ENCODE peak calls at places on chromosome 9, in seven cellular contexts. One of them, this sample, is unnamed.

GRCh38 chr9:110123364-110124095 is 84.4 kb downstream of the C9orf152 start:
- DNase-seq in AG10803: peak
- DNase-seq in testis: no peak
- DNase-seq in breast epithelium: no peak
- DNase-seq in ovary: no peak
- DNase-seq in omental fat pad: no peak
- DNase-seq in PC-9: no peak
- DNase-seq in this sample: no peak

GRCh38 chr9:72954431-72955420 is 1.9 kb upstream of the ALDH1A1 start:
- DNase-seq in AG10803: peak
- DNase-seq in testis: peak
- DNase-seq in breast epithelium: no peak
- DNase-seq in ovary: peak
- DNase-seq in omental fat pad: no peak
- DNase-seq in PC-9: peak
- DNase-seq in this sample: no peak

GRCh38 chr9:6675268-6675667 is 29.7 kb upstream of the GLDC start:
- DNase-seq in AG10803: no peak
- DNase-seq in testis: no peak
- DNase-seq in breast epithelium: no peak
- DNase-seq in ovary: no peak
- DNase-seq in omental fat pad: no peak
- DNase-seq in PC-9: no peak
- DNase-seq in this sample: no peak

GRCh38 chr9:124145903-124146575 is 111.7 kb upstream of the NEK6 start:
- DNase-seq in AG10803: no peak
- DNase-seq in testis: no peak
- DNase-seq in breast epithelium: no peak
- DNase-seq in ovary: no peak
- DNase-seq in omental fat pad: no peak
- DNase-seq in PC-9: no peak
- DNase-seq in this sample: no peak

GRCh38 chr9:94812343-94812742 is 85.8 kb downstream of the AOPEP start:
- DNase-seq in AG10803: peak
- DNase-seq in testis: no peak
- DNase-seq in breast epithelium: no peak
- DNase-seq in ovary: no peak
- DNase-seq in omental fat pad: no peak
- DNase-seq in PC-9: peak
- DNase-seq in this sample: no peak

GRCh38 chr9:123176230-123176629 is 92.2 kb downstream of the STRBP start:
- DNase-seq in AG10803: peak
- DNase-seq in testis: no peak
- DNase-seq in breast epithelium: no peak
- DNase-seq in ovary: no peak
- DNase-seq in omental fat pad: no peak
- DNase-seq in PC-9: peak
- DNase-seq in this sample: no peak

GRCh38 chr9:123358181-123358894 is 2.3 kb downstream of the CRB2 start:
- DNase-seq in AG10803: no peak
- DNase-seq in testis: no peak
- DNase-seq in breast epithelium: no peak
- DNase-seq in ovary: no peak
- DNase-seq in omental fat pad: no peak
- DNase-seq in PC-9: no peak
- DNase-seq in this sample: no peak

GRCh38 chr9:14391620-14392019 is 77.7 kb upstream of the NFIB start:
- DNase-seq in AG10803: no peak
- DNase-seq in testis: no peak
- DNase-seq in breast epithelium: no peak
- DNase-seq in ovary: no peak
- DNase-seq in omental fat pad: no peak
- DNase-seq in PC-9: no peak
- DNase-seq in this sample: no peak

GRCh38 chr9:120445974-120446373 is 134.0 kb downstream of the CDK5RAP2 start:
- DNase-seq in AG10803: no peak
- DNase-seq in testis: no peak
- DNase-seq in breast epithelium: no peak
- DNase-seq in ovary: no peak
- DNase-seq in omental fat pad: no peak
- DNase-seq in PC-9: no peak
- DNase-seq in this sample: no peak

GRCh38 chr9:124454296-124454695 is 4.0 kb downstream of the ADGRD2 start:
- DNase-seq in AG10803: no peak
- DNase-seq in testis: no peak
- DNase-seq in breast epithelium: no peak
- DNase-seq in ovary: no peak
- DNase-seq in omental fat pad: no peak
- DNase-seq in PC-9: no peak
- DNase-seq in this sample: no peak

GRCh38 chr9:134916161-134916665 is 1.5 kb downstream of the FCN1 start:
- DNase-seq in AG10803: no peak
- DNase-seq in testis: no peak
- DNase-seq in breast epithelium: no peak
- DNase-seq in ovary: no peak
- DNase-seq in omental fat pad: no peak
- DNase-seq in PC-9: no peak
- DNase-seq in this sample: no peak

GRCh38 chr9:129834489-129835127 is 467 bp downstream of the C9orf78 start:
- DNase-seq in AG10803: no peak
- DNase-seq in testis: no peak
- DNase-seq in breast epithelium: no peak
- DNase-seq in ovary: no peak
- DNase-seq in omental fat pad: peak
- DNase-seq in PC-9: peak
- DNase-seq in this sample: no peak

GRCh38 chr9:117929873-117930272 is 225.7 kb downstream of the TLR4 start:
- DNase-seq in AG10803: no peak
- DNase-seq in testis: no peak
- DNase-seq in breast epithelium: no peak
- DNase-seq in ovary: no peak
- DNase-seq in omental fat pad: no peak
- DNase-seq in PC-9: no peak
- DNase-seq in this sample: no peak

GRCh38 chr9:112831281-112831851 is 59.3 kb downstream of the SLC46A2 start:
- DNase-seq in AG10803: peak
- DNase-seq in testis: no peak
- DNase-seq in breast epithelium: no peak
- DNase-seq in ovary: no peak
- DNase-seq in omental fat pad: no peak
- DNase-seq in PC-9: no peak
- DNase-seq in this sample: no peak

GRCh38 chr9:114122152-114122615 is 23.1 kb upstream of the KIF12 start:
- DNase-seq in AG10803: no peak
- DNase-seq in testis: no peak
- DNase-seq in breast epithelium: no peak
- DNase-seq in ovary: no peak
- DNase-seq in omental fat pad: no peak
- DNase-seq in PC-9: no peak
- DNase-seq in this sample: no peak

GRCh38 chr9:123310551-123311249 is 42.3 kb upstream of the STRBP start:
- DNase-seq in AG10803: no peak
- DNase-seq in testis: no peak
- DNase-seq in breast epithelium: no peak
- DNase-seq in ovary: no peak
- DNase-seq in omental fat pad: no peak
- DNase-seq in PC-9: no peak
- DNase-seq in this sample: no peak

GRCh38 chr9:119556129-119556875 is 187.1 kb upstream of the BRINP1 start:
- DNase-seq in AG10803: peak
- DNase-seq in testis: peak
- DNase-seq in breast epithelium: peak
- DNase-seq in ovary: peak
- DNase-seq in omental fat pad: peak
- DNase-seq in PC-9: no peak
- DNase-seq in this sample: peak

GRCh38 chr9:114465906-114466900 is 39.1 kb downstream of the WHRN start:
- DNase-seq in AG10803: no peak
- DNase-seq in testis: peak
- DNase-seq in breast epithelium: no peak
- DNase-seq in ovary: no peak
- DNase-seq in omental fat pad: no peak
- DNase-seq in PC-9: no peak
- DNase-seq in this sample: no peak

GRCh38 chr9:13033959-13034695 is 245.4 kb downstream of the MPDZ start:
- DNase-seq in AG10803: peak
- DNase-seq in testis: peak
- DNase-seq in breast epithelium: peak
- DNase-seq in ovary: peak
- DNase-seq in omental fat pad: peak
- DNase-seq in PC-9: peak
- DNase-seq in this sample: no peak

GRCh38 chr9:123090198-123090896 is 56.9 kb downstream of the GPR21 start:
- DNase-seq in AG10803: peak
- DNase-seq in testis: no peak
- DNase-seq in breast epithelium: no peak
- DNase-seq in ovary: no peak
- DNase-seq in omental fat pad: no peak
- DNase-seq in PC-9: no peak
- DNase-seq in this sample: no peak

GRCh38 chr9:94805585-94805984 is 79.1 kb downstream of the AOPEP start:
- DNase-seq in AG10803: peak
- DNase-seq in testis: no peak
- DNase-seq in breast epithelium: no peak
- DNase-seq in ovary: no peak
- DNase-seq in omental fat pad: no peak
- DNase-seq in PC-9: peak
- DNase-seq in this sample: no peak

GRCh38 chr9:124473310-124473709 is 23.1 kb downstream of the ADGRD2 start:
- DNase-seq in AG10803: no peak
- DNase-seq in testis: no peak
- DNase-seq in breast epithelium: no peak
- DNase-seq in ovary: no peak
- DNase-seq in omental fat pad: no peak
- DNase-seq in PC-9: no peak
- DNase-seq in this sample: no peak

GRCh38 chr9:119859128-119859527 is 489.9 kb upstream of the BRINP1 start:
- DNase-seq in AG10803: no peak
- DNase-seq in testis: no peak
- DNase-seq in breast epithelium: no peak
- DNase-seq in ovary: no peak
- DNase-seq in omental fat pad: no peak
- DNase-seq in PC-9: no peak
- DNase-seq in this sample: no peak

GRCh38 chr9:36937951-36938350 is 96.1 kb downstream of the PAX5 start:
- DNase-seq in AG10803: no peak
- DNase-seq in testis: no peak
- DNase-seq in breast epithelium: no peak
- DNase-seq in ovary: no peak
- DNase-seq in omental fat pad: no peak
- DNase-seq in PC-9: no peak
- DNase-seq in this sample: no peak

GRCh38 chr9:31807574-31808256 is 576.7 kb upstream of the ACO1 start:
- DNase-seq in AG10803: no peak
- DNase-seq in testis: no peak
- DNase-seq in breast epithelium: no peak
- DNase-seq in ovary: no peak
- DNase-seq in omental fat pad: no peak
- DNase-seq in PC-9: no peak
- DNase-seq in this sample: no peak
- TF ChIP-seq CTCF in AG10803: no peak
- TF ChIP-seq CTCF in testis: no peak
- TF ChIP-seq CTCF in breast epithelium: no peak
- TF ChIP-seq CTCF in ovary: no peak
- TF ChIP-seq CTCF in omental fat pad: no peak
- TF ChIP-seq CTCF in PC-9: no peak
- TF ChIP-seq CTCF in this sample: no peak

DNA sequence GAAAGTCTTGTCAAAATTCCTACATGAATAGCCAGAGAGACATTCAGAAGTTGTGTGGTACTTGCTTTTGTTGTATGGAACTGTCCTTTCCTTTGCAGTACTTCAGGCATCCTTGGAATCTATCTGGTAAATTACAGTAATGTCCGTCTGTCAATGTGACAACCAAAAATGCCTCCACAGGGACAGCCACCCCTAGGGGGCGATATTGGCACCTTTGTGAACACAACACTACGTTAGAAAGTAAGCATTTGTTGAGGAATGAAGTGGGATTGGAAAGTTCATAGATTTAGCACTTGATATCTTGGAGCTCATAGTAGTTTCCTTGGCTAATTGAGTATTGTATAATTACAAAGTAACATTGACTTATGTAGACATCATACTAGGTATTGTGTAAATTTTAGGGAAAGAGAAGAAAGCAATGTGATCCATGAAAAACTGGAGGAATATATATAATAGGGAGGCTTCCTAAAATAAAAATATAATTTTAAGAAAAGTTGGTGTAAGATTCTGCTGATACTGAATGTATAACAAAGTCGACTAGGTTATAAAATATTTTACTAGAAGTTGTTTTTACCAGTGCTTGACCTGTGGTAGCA is 32.7 kb downstream of the TMEFF1 start:
- DNase-seq in AG10803: peak
- DNase-seq in testis: peak
- DNase-seq in breast epithelium: no peak
- DNase-seq in ovary: peak
- DNase-seq in omental fat pad: peak
- DNase-seq in PC-9: peak
- DNase-seq in this sample: peak
- TF ChIP-seq CTCF in AG10803: peak
- TF ChIP-seq CTCF in testis: no peak
- TF ChIP-seq CTCF in breast epithelium: no peak
- TF ChIP-seq CTCF in ovary: no peak
- TF ChIP-seq CTCF in omental fat pad: no peak
- TF ChIP-seq CTCF in PC-9: peak
- TF ChIP-seq CTCF in this sample: no peak

GRCh38 chr9:33860200-33860871 is 43.4 kb downstream of the UBE2R2 start:
- DNase-seq in AG10803: peak
- DNase-seq in testis: no peak
- DNase-seq in breast epithelium: no peak
- DNase-seq in ovary: no peak
- DNase-seq in omental fat pad: no peak
- DNase-seq in PC-9: no peak
- DNase-seq in this sample: no peak
- TF ChIP-seq CTCF in AG10803: peak
- TF ChIP-seq CTCF in testis: no peak
- TF ChIP-seq CTCF in breast epithelium: no peak
- TF ChIP-seq CTCF in ovary: no peak
- TF ChIP-seq CTCF in omental fat pad: no peak
- TF ChIP-seq CTCF in PC-9: no peak
- TF ChIP-seq CTCF in this sample: no peak

DNA sequence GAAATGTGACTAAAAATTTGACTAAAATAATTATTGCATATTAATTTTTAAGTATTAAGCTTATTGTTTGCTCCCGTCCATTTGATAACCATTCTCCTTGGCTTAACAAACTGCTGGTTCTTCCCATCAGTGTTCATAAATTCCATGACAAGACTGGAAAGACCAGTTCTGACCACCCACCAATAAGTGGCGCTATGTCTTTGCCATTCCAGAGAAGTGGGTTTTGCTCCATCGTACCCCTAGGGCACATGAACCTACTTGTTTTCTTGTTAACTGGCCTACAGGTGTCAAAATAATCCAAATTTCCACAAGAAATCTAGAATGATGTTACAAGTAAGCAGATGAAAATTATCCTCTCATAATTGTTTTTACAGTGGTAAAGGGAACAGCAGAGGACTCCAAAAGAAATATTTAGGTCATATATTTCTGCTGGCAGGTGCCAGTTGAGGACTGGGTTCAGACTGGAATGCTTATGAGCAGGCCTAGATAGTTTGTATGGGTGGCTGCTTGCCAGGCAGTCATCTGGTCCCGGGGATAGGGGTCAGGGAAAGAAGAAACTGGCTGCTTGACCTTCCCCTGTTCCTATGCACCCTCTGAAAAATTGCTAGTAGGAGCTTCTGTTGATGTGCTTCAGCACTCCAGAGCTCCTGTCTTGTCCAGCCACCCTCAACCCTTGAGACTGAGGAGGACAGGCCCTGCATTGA is 283.1 kb upstream of the ADAMTSL1 start:
- DNase-seq in AG10803: no peak
- DNase-seq in testis: no peak
- DNase-seq in breast epithelium: no peak
- DNase-seq in ovary: no peak
- DNase-seq in omental fat pad: no peak
- DNase-seq in PC-9: no peak
- DNase-seq in this sample: no peak
- TF ChIP-seq CTCF in AG10803: no peak
- TF ChIP-seq CTCF in testis: no peak
- TF ChIP-seq CTCF in breast epithelium: no peak
- TF ChIP-seq CTCF in ovary: no peak
- TF ChIP-seq CTCF in omental fat pad: no peak
- TF ChIP-seq CTCF in PC-9: no peak
- TF ChIP-seq CTCF in this sample: no peak